ENCODE peak calls at places on chromosomes 12 and 14, in nine cellular contexts. K, U, D, N, I, O, R, S and Y are unnamed samples. For H3K4me1, the result is how much of the 10 kb centered on the place peaks cover.

GRCh38 chr12:1744932-1745331 is 54.1 kb downstream of the ADIPOR2 start:
- DNase-seq in D (no peak), R (no peak), O (peak), U (no peak), S (peak), N (no peak), I (no peak), K (no peak), Y (no peak)

GRCh38 chr14:100547633-100548294 is 39.5 kb downstream of the BEGAIN start:
- DNase-seq in I (peak), O (no peak), N (peak), K (peak), S (peak), D (peak), R (no peak), U (peak), Y (no peak)

GRCh38 chr14:23865502-23865901 is 88.1 kb upstream of the DHRS4 start:
- DNase-seq in K (no peak), O (no peak), S (no peak), D (no peak), U (no peak), I (no peak), R (no peak), N (no peak), Y (no peak)

GRCh38 chr12:108989381-108989780 is 31.5 kb downstream of the SVOP start:
- DNase-seq in K (no peak), R (no peak), U (no peak), O (no peak), I (no peak), S (no peak), N (no peak), D (no peak), Y (no peak)

GRCh38 chr12:54605138-54605970 is 16.9 kb upstream of the PPP1R1A start:
- DNase-seq in U (no peak), N (no peak), S (no peak), R (no peak), D (no peak), O (no peak), I (no peak), K (no peak), Y (no peak)

GRCh38 chr12:27818421-27818918 is 38.4 kb upstream of the MANSC4 start:
- DNase-seq in R (no peak), U (no peak), N (no peak), S (no peak), I (no peak), O (no peak), D (no peak), K (no peak), Y (no peak)

GRCh38 chr14:101017806-101018560 is 114.5 kb upstream of the RTL1 start:
- DNase-seq in O (no peak), K (no peak), U (no peak), S (no peak), N (no peak), R (peak), I (no peak), D (peak), Y (no peak)

GRCh38 chr14:106308839-106309389 is 782.5 kb downstream of the TMEM121 start:
- DNase-seq in S (peak), K (no peak), N (no peak), O (peak), R (peak), U (no peak), I (no peak), D (peak), Y (no peak)

GRCh38 chr14:39229601-39230110 is 4.1 kb upstream of the MIA2 start:
- DNase-seq in R (no peak), O (no peak), N (no peak), S (no peak), U (no peak), D (no peak), I (no peak), K (no peak), Y (no peak)

GRCh38 chr12:14605401-14605989 is 37.8 kb upstream of the PLBD1 start:
- DNase-seq in U (no peak), N (no peak), R (no peak), K (no peak), S (peak), O (peak), I (no peak), D (no peak), Y (no peak)

GRCh38 chr12:52527121-52527800 is 7.1 kb upstream of the KRT5 start:
- DNase-seq in R (peak), O (no peak), S (no peak), K (no peak), N (no peak), D (no peak), U (no peak), I (no peak), Y (no peak)

GRCh38 chr12:4978737-4979136 is 64.9 kb upstream of the KCNA5 start:
- DNase-seq in S (peak), D (no peak), I (no peak), K (no peak), U (no peak), N (no peak), R (peak), O (no peak), Y (no peak)

GRCh38 chr12:39619316-39619659 is 315 bp downstream of the ABCD2 start:
- DNase-seq in I (no peak), U (no peak), R (no peak), K (no peak), O (peak), S (no peak), D (no peak), N (peak), Y (no peak)

GRCh38 chr14:87108726-87109125 is 884.3 kb downstream of the GALC start:
- DNase-seq in R (no peak), O (no peak), S (peak), K (peak), N (peak), I (no peak), D (no peak), U (no peak), Y (no peak)

GRCh38 chr12:101697197-101697929 is at the start of gene CHPT1:
- DNase-seq in R (peak), U (peak), D (peak), N (peak), O (peak), I (peak), S (peak), K (no peak), Y (peak)

GRCh38 chr12:6230321-6231110 is 30.3 kb downstream of the CD9 start:
- DNase-seq in D (peak), S (peak), R (no peak), N (peak), O (no peak), K (no peak), U (peak), I (peak), Y (no peak)

DNA sequence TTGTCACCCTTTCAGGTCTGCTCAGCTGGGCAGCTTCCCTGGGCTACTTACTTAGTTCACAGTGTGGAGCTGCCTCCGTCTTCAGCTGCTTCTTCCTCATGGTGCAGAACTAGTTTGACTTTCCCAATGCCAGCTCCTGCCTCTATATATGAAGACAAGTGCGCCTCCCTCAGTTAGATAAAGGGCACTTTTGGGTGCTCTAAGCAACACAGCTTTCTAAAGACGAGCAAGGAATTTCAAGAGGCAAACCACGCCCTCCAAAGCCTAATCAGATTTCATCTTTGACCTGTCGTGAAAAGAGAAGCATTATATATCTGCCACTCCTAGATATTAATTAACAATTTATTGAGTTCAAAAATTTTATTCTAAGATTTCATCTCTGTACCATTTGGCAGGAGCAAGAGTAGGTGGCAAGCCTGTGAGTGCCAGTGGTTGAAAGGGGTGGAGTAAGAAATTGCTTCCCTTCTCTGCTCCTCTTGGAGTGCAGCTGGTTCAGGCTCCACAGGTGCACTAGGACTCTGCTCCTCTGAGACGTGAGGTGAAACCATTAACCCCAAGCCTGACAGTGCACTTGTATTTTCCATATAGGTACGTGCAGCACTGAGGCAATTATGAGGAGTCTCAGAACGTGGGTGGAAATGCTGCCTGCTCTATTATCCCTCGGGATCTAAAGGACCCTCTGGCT is 2.1 kb upstream of the SLC11A2 start:
- DNase-seq in O (peak), U (peak), N (peak), D (no peak), I (no peak), S (peak), K (peak), R (peak), Y (no peak)
- H3K4me1 ChIP-seq in O (under half), U (under half), N (under half), D (under half), I (under half), S (under half), K (under half), R (under half), Y (under half)

DNA sequence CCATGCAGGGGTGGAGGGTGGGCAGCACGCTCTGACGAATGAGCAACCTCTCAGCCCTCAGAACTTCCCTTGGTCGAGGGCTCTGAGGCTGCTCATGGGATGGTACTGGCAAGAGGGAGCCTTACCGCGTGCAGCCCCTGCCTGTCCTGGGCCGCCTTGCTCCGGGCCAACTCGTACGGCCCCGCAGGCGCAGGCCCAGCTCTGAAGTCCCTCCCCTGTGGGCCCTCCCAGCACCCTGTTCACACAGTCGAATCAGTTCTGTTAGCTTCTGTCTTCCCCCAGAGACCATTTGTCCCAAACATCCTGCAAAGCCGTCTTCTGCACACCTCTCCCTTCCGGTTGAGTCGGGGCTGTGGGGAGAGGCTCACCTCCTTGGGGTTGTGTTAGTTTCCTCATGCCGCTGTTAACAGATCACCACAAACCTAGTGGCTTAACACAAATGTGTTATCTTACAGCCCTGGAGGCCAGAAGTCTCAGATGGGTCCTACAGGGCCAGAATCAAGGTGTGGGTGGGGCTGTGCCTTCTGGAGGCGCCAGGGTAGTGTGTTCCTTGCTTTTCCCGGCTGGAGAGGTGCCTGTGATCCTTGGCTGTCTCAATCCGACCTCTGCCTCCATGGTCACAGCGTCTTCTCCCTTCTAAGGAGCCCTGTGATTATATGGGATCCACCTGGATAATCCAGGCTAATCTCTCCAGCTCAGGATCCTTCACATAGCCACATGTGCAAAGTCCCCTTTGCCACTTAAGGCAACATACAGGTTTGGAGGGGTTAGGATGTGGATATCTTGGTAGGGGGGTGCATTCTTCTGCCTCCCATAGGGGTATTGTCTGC is 901 bp upstream of the HVCN1 start:
- DNase-seq in R (peak), U (no peak), S (peak), K (no peak), D (peak), O (peak), I (peak), N (peak), Y (no peak)
- H3K4me1 ChIP-seq in R (under half), U (under half), S (under half), K (under half), D (under half), O (under half), I (under half), N (under half), Y (under half)

GRCh38 chr12:47206450-47206830 is 126.7 kb upstream of the AMIGO2 start:
- DNase-seq in K (no peak), S (no peak), O (no peak), D (no peak), I (no peak), R (no peak), U (no peak), N (no peak), Y (no peak)

GRCh38 chr12:47207829-47208248 is 128.1 kb upstream of the AMIGO2 start:
- DNase-seq in K (no peak), S (no peak), U (no peak), D (no peak), O (no peak), N (no peak), R (no peak), I (no peak), Y (no peak)

GRCh38 chr12:47210776-47211175 is 131.0 kb upstream of the AMIGO2 start:
- DNase-seq in O (no peak), R (no peak), D (no peak), I (no peak), K (no peak), N (no peak), U (no peak), S (no peak), Y (no peak)

GRCh38 chr12:47207005-47207717 is 127.4 kb upstream of the AMIGO2 start:
- DNase-seq in I (no peak), D (no peak), K (no peak), N (no peak), R (no peak), S (no peak), U (no peak), O (no peak), Y (no peak)

GRCh38 chr12:47209014-47209413 is 129.3 kb upstream of the AMIGO2 start:
- DNase-seq in K (no peak), O (no peak), R (no peak), S (no peak), D (no peak), U (no peak), I (no peak), N (no peak), Y (no peak)
- H3K4me1 ChIP-seq in K (under half), O (under half), R (under half), S (under half), D (under half), U (under half), I (under half), N (under half), Y (under half)

GRCh38 chr12:11797993-11798720 is 148.7 kb downstream of the ETV6 start:
- DNase-seq in U (no peak), S (no peak), R (no peak), N (peak), D (no peak), I (no peak), K (no peak), O (no peak), Y (no peak)
- H3K4me1 ChIP-seq in U (half or more), S (under half), R (under half), N (under half), D (half or more), I (half or more), K (under half), O (under half), Y (half or more)

GRCh38 chr14:102373110-102373509 is 10.4 kb downstream of the TECPR2 start:
- DNase-seq in D (no peak), U (no peak), I (no peak), O (no peak), S (no peak), N (no peak), R (no peak), K (no peak), Y (no peak)

GRCh38 chr14:102375126-102375525 is 12.4 kb downstream of the TECPR2 start:
- DNase-seq in R (no peak), O (no peak), N (no peak), K (no peak), U (no peak), I (no peak), D (no peak), S (no peak), Y (no peak)

GRCh38 chr14:102374264-102374663 is 11.5 kb downstream of the TECPR2 start:
- DNase-seq in S (no peak), O (no peak), K (no peak), U (no peak), D (no peak), N (no peak), I (no peak), R (no peak), Y (no peak)

GRCh38 chr14:102378830-102379229 is 16.1 kb downstream of the TECPR2 start:
- DNase-seq in R (no peak), D (no peak), S (no peak), O (no peak), K (no peak), U (no peak), N (no peak), I (no peak), Y (no peak)

GRCh38 chr14:102377696-102378095 is 15.0 kb downstream of the TECPR2 start:
- DNase-seq in S (no peak), D (no peak), K (no peak), I (no peak), N (no peak), R (no peak), U (no peak), O (no peak), Y (no peak)
- H3K4me1 ChIP-seq in S (under half), D (under half), K (under half), I (under half), N (under half), R (under half), U (under half), O (under half), Y (under half)

GRCh38 chr12:106135075-106135474 is 3.7 kb downstream of the NUAK1 start:
- DNase-seq in S (no peak), U (no peak), N (peak), D (no peak), R (no peak), O (no peak), I (no peak), K (no peak), Y (no peak)
- H3K4me1 ChIP-seq in S (half or more), U (half or more), N (under half), D (under half), R (under half), O (half or more), I (half or more), K (under half), Y (half or more)